ENCODE peak calls at places on chromosome 17, in eight cellular contexts. One of them, this sample, is unnamed.

GRCh38 chr17:59830007-59830630 is 62.6 kb downstream of the TUBD1 start:
- DNase-seq in activated naive CD8-positive, alpha-beta T cell treated with anti-CD3 and anti-CD28 coated beads for 36 hours: no peak
- DNase-seq in anterior cingulate cortex: no peak
- DNase-seq in GDM1: no peak
- DNase-seq in SJCRH30: no peak
- DNase-seq in GM03348: no peak
- DNase-seq in nephron progenitor cell: no peak
- DNase-seq in T-cell: no peak
- DNase-seq in this sample: no peak

GRCh38 chr17:7220593-7221280 is 999 bp downstream of the ACADVL start:
- DNase-seq in anterior cingulate cortex: peak
- DNase-seq in activated naive CD8-positive, alpha-beta T cell treated with anti-CD3 and anti-CD28 coated beads for 36 hours: peak
- DNase-seq in nephron progenitor cell: no peak
- DNase-seq in SJCRH30: peak
- DNase-seq in T-cell: peak
- DNase-seq in GM03348: peak
- DNase-seq in GDM1: peak
- DNase-seq in this sample: peak

GRCh38 chr17:50604470-50604869 is 30.2 kb upstream of the ABCC3 start:
- DNase-seq in T-cell: no peak
- DNase-seq in GDM1: no peak
- DNase-seq in activated naive CD8-positive, alpha-beta T cell treated with anti-CD3 and anti-CD28 coated beads for 36 hours: no peak
- DNase-seq in anterior cingulate cortex: no peak
- DNase-seq in SJCRH30: peak
- DNase-seq in nephron progenitor cell: no peak
- DNase-seq in GM03348: peak
- DNase-seq in this sample: no peak

GRCh38 chr17:71080937-71081336 is 911.6 kb downstream of the KCNJ2 start:
- DNase-seq in GDM1: no peak
- DNase-seq in SJCRH30: no peak
- DNase-seq in T-cell: no peak
- DNase-seq in nephron progenitor cell: no peak
- DNase-seq in activated naive CD8-positive, alpha-beta T cell treated with anti-CD3 and anti-CD28 coated beads for 36 hours: no peak
- DNase-seq in anterior cingulate cortex: no peak
- DNase-seq in GM03348: no peak
- DNase-seq in this sample: no peak

GRCh38 chr17:17613708-17614114 is 22.2 kb upstream of the PEMT start:
- DNase-seq in SJCRH30: peak
- DNase-seq in GDM1: peak
- DNase-seq in T-cell: peak
- DNase-seq in activated naive CD8-positive, alpha-beta T cell treated with anti-CD3 and anti-CD28 coated beads for 36 hours: peak
- DNase-seq in GM03348: peak
- DNase-seq in nephron progenitor cell: peak
- DNase-seq in anterior cingulate cortex: peak
- DNase-seq in this sample: peak

GRCh38 chr17:65660947-65661346 is 99.5 kb upstream of the AXIN2 start:
- DNase-seq in SJCRH30: no peak
- DNase-seq in activated naive CD8-positive, alpha-beta T cell treated with anti-CD3 and anti-CD28 coated beads for 36 hours: no peak
- DNase-seq in nephron progenitor cell: no peak
- DNase-seq in T-cell: no peak
- DNase-seq in GDM1: no peak
- DNase-seq in anterior cingulate cortex: no peak
- DNase-seq in GM03348: peak
- DNase-seq in this sample: no peak

GRCh38 chr17:21291357-21291756 is 6.8 kb downstream of the MAP2K3 start:
- DNase-seq in nephron progenitor cell: no peak
- DNase-seq in SJCRH30: no peak
- DNase-seq in anterior cingulate cortex: no peak
- DNase-seq in GM03348: no peak
- DNase-seq in activated naive CD8-positive, alpha-beta T cell treated with anti-CD3 and anti-CD28 coated beads for 36 hours: no peak
- DNase-seq in T-cell: no peak
- DNase-seq in GDM1: no peak
- DNase-seq in this sample: no peak

GRCh38 chr17:34306466-34306865 is 12.8 kb upstream of the CCL8 start:
- DNase-seq in activated naive CD8-positive, alpha-beta T cell treated with anti-CD3 and anti-CD28 coated beads for 36 hours: no peak
- DNase-seq in GDM1: no peak
- DNase-seq in GM03348: peak
- DNase-seq in SJCRH30: peak
- DNase-seq in T-cell: no peak
- DNase-seq in anterior cingulate cortex: no peak
- DNase-seq in nephron progenitor cell: no peak
- DNase-seq in this sample: no peak

GRCh38 chr17:75826561-75827290 is 17.5 kb downstream of the UNC13D start:
- DNase-seq in GDM1: no peak
- DNase-seq in nephron progenitor cell: no peak
- DNase-seq in T-cell: no peak
- DNase-seq in GM03348: no peak
- DNase-seq in activated naive CD8-positive, alpha-beta T cell treated with anti-CD3 and anti-CD28 coated beads for 36 hours: no peak
- DNase-seq in SJCRH30: peak
- DNase-seq in anterior cingulate cortex: no peak
- DNase-seq in this sample: no peak

GRCh38 chr17:4899341-4900230 is at the start of gene C17orf107:
- DNase-seq in activated naive CD8-positive, alpha-beta T cell treated with anti-CD3 and anti-CD28 coated beads for 36 hours: peak
- DNase-seq in SJCRH30: no peak
- DNase-seq in GM03348: peak
- DNase-seq in anterior cingulate cortex: peak
- DNase-seq in GDM1: no peak
- DNase-seq in T-cell: peak
- DNase-seq in nephron progenitor cell: peak
- DNase-seq in this sample: peak

GRCh38 chr17:77247048-77247541 is 106.3 kb downstream of the SEC14L1 start:
- DNase-seq in GM03348: peak
- DNase-seq in activated naive CD8-positive, alpha-beta T cell treated with anti-CD3 and anti-CD28 coated beads for 36 hours: peak
- DNase-seq in nephron progenitor cell: peak
- DNase-seq in GDM1: peak
- DNase-seq in anterior cingulate cortex: peak
- DNase-seq in SJCRH30: peak
- DNase-seq in T-cell: peak
- DNase-seq in this sample: peak

GRCh38 chr17:47119746-47120520 is 69.2 kb downstream of the CDC27 start:
- DNase-seq in nephron progenitor cell: no peak
- DNase-seq in anterior cingulate cortex: no peak
- DNase-seq in T-cell: no peak
- DNase-seq in SJCRH30: no peak
- DNase-seq in GM03348: peak
- DNase-seq in activated naive CD8-positive, alpha-beta T cell treated with anti-CD3 and anti-CD28 coated beads for 36 hours: no peak
- DNase-seq in GDM1: no peak
- DNase-seq in this sample: no peak

GRCh38 chr17:34899892-34900291 is 61.4 kb downstream of the CCT6B start:
- DNase-seq in GDM1: no peak
- DNase-seq in GM03348: no peak
- DNase-seq in nephron progenitor cell: no peak
- DNase-seq in activated naive CD8-positive, alpha-beta T cell treated with anti-CD3 and anti-CD28 coated beads for 36 hours: no peak
- DNase-seq in SJCRH30: no peak
- DNase-seq in anterior cingulate cortex: no peak
- DNase-seq in T-cell: no peak
- DNase-seq in this sample: no peak

GRCh38 chr17:37493249-37494027 is 3.7 kb downstream of the DUSP14 start:
- DNase-seq in GDM1: no peak
- DNase-seq in SJCRH30: no peak
- DNase-seq in GM03348: peak
- DNase-seq in nephron progenitor cell: no peak
- DNase-seq in T-cell: no peak
- DNase-seq in activated naive CD8-positive, alpha-beta T cell treated with anti-CD3 and anti-CD28 coated beads for 36 hours: no peak
- DNase-seq in anterior cingulate cortex: no peak
- DNase-seq in this sample: no peak

GRCh38 chr17:76867578-76868175 is 527 bp upstream of the MGAT5B start:
- DNase-seq in SJCRH30: no peak
- DNase-seq in T-cell: peak
- DNase-seq in nephron progenitor cell: no peak
- DNase-seq in GDM1: no peak
- DNase-seq in GM03348: peak
- DNase-seq in activated naive CD8-positive, alpha-beta T cell treated with anti-CD3 and anti-CD28 coated beads for 36 hours: no peak
- DNase-seq in anterior cingulate cortex: peak
- DNase-seq in this sample: no peak

GRCh38 chr17:53142890-53143289 is 679.8 kb upstream of the KIF2B start:
- DNase-seq in nephron progenitor cell: no peak
- DNase-seq in activated naive CD8-positive, alpha-beta T cell treated with anti-CD3 and anti-CD28 coated beads for 36 hours: no peak
- DNase-seq in SJCRH30: no peak
- DNase-seq in GDM1: no peak
- DNase-seq in anterior cingulate cortex: no peak
- DNase-seq in GM03348: no peak
- DNase-seq in T-cell: no peak
- DNase-seq in this sample: no peak

GRCh38 chr17:63441654-63442053 is 4.5 kb downstream of the CYB561 start:
- DNase-seq in anterior cingulate cortex: no peak
- DNase-seq in T-cell: no peak
- DNase-seq in GDM1: no peak
- DNase-seq in activated naive CD8-positive, alpha-beta T cell treated with anti-CD3 and anti-CD28 coated beads for 36 hours: no peak
- DNase-seq in nephron progenitor cell: no peak
- DNase-seq in GM03348: no peak
- DNase-seq in SJCRH30: no peak
- DNase-seq in this sample: no peak

GRCh38 chr17:69654981-69655581 is 240.6 kb downstream of the MAP2K6 start:
- DNase-seq in GM03348: peak
- DNase-seq in anterior cingulate cortex: no peak
- DNase-seq in GDM1: no peak
- DNase-seq in activated naive CD8-positive, alpha-beta T cell treated with anti-CD3 and anti-CD28 coated beads for 36 hours: no peak
- DNase-seq in nephron progenitor cell: no peak
- DNase-seq in SJCRH30: peak
- DNase-seq in T-cell: no peak
- DNase-seq in this sample: no peak

GRCh38 chr17:50573866-50574571 is 13.5 kb downstream of the CACNA1G start:
- DNase-seq in SJCRH30: no peak
- DNase-seq in T-cell: no peak
- DNase-seq in nephron progenitor cell: no peak
- DNase-seq in activated naive CD8-positive, alpha-beta T cell treated with anti-CD3 and anti-CD28 coated beads for 36 hours: no peak
- DNase-seq in GDM1: no peak
- DNase-seq in anterior cingulate cortex: no peak
- DNase-seq in GM03348: no peak
- DNase-seq in this sample: no peak

GRCh38 chr17:80465316-80465974 is 11.0 kb downstream of the NPTX1 start:
- DNase-seq in activated naive CD8-positive, alpha-beta T cell treated with anti-CD3 and anti-CD28 coated beads for 36 hours: no peak
- DNase-seq in SJCRH30: peak
- DNase-seq in anterior cingulate cortex: no peak
- DNase-seq in nephron progenitor cell: no peak
- DNase-seq in GM03348: no peak
- DNase-seq in T-cell: no peak
- DNase-seq in GDM1: no peak
- DNase-seq in this sample: no peak

GRCh38 chr17:1083451-1084187 is 86.7 kb downstream of the TIMM22 start:
- DNase-seq in nephron progenitor cell: no peak
- DNase-seq in SJCRH30: no peak
- DNase-seq in T-cell: no peak
- DNase-seq in GM03348: no peak
- DNase-seq in GDM1: no peak
- DNase-seq in activated naive CD8-positive, alpha-beta T cell treated with anti-CD3 and anti-CD28 coated beads for 36 hours: no peak
- DNase-seq in anterior cingulate cortex: no peak
- DNase-seq in this sample: no peak

GRCh38 chr17:28740406-28741357 is 3.1 kb upstream of the TRAF4 start:
- DNase-seq in GM03348: no peak
- DNase-seq in anterior cingulate cortex: no peak
- DNase-seq in GDM1: no peak
- DNase-seq in SJCRH30: no peak
- DNase-seq in T-cell: no peak
- DNase-seq in nephron progenitor cell: no peak
- DNase-seq in activated naive CD8-positive, alpha-beta T cell treated with anti-CD3 and anti-CD28 coated beads for 36 hours: no peak
- DNase-seq in this sample: no peak

GRCh38 chr17:69450857-69451410 is 36.4 kb downstream of the MAP2K6 start:
- DNase-seq in GM03348: no peak
- DNase-seq in T-cell: no peak
- DNase-seq in GDM1: no peak
- DNase-seq in SJCRH30: no peak
- DNase-seq in nephron progenitor cell: no peak
- DNase-seq in anterior cingulate cortex: no peak
- DNase-seq in activated naive CD8-positive, alpha-beta T cell treated with anti-CD3 and anti-CD28 coated beads for 36 hours: no peak
- DNase-seq in this sample: no peak

GRCh38 chr17:1071103-1071825 is 74.3 kb downstream of the TIMM22 start:
- DNase-seq in GM03348: no peak
- DNase-seq in SJCRH30: no peak
- DNase-seq in activated naive CD8-positive, alpha-beta T cell treated with anti-CD3 and anti-CD28 coated beads for 36 hours: no peak
- DNase-seq in GDM1: no peak
- DNase-seq in T-cell: no peak
- DNase-seq in anterior cingulate cortex: no peak
- DNase-seq in nephron progenitor cell: no peak
- DNase-seq in this sample: no peak

GRCh38 chr17:77507116-77507885 is 366.5 kb downstream of the SEC14L1 start:
- DNase-seq in activated naive CD8-positive, alpha-beta T cell treated with anti-CD3 and anti-CD28 coated beads for 36 hours: no peak
- DNase-seq in anterior cingulate cortex: peak
- DNase-seq in GM03348: peak
- DNase-seq in T-cell: no peak
- DNase-seq in nephron progenitor cell: no peak
- DNase-seq in SJCRH30: no peak
- DNase-seq in GDM1: no peak
- DNase-seq in this sample: no peak

GRCh38 chr17:62680541-62681052 is 53.1 kb downstream of the MRC2 start:
- DNase-seq in SJCRH30: no peak
- DNase-seq in GM03348: no peak
- DNase-seq in anterior cingulate cortex: peak
- DNase-seq in activated naive CD8-positive, alpha-beta T cell treated with anti-CD3 and anti-CD28 coated beads for 36 hours: no peak
- DNase-seq in GDM1: no peak
- DNase-seq in nephron progenitor cell: no peak
- DNase-seq in T-cell: no peak
- DNase-seq in this sample: no peak